ENCODE peak calls at places on chromosomes 2 and 18, in seven cellular contexts. F is progenitor cell of endocrine pancreas, B is stomach, S is A549, M is RWPE1, J is B cell, O is lower lobe of right lung. D is an unnamed sample.

GRCh38 chr2:25700221-25700660 is 26.9 kb upstream of the DTNB start:
- DNase-seq in M (peak), J (no peak), S (peak), F (no peak), B (no peak), O (no peak), D (no peak)

GRCh38 chr18:64993695-64994094 is 757.1 kb upstream of the CDH7 start:
- DNase-seq in M (no peak), B (no peak), O (no peak), F (no peak), J (no peak), S (no peak), D (no peak)

GRCh38 chr2:163778045-163778753 is 42.4 kb upstream of the FIGN start:
- DNase-seq in B (peak), J (no peak), S (peak), O (no peak), M (peak), F (no peak), D (no peak)

GRCh38 chr2:11647834-11648600 is 22.0 kb downstream of the NTSR2 start:
- DNase-seq in F (no peak), J (no peak), S (no peak), M (peak), O (no peak), B (no peak), D (no peak)

GRCh38 chr18:77161954-77162353 is 29.4 kb upstream of the MBP start:
- DNase-seq in J (no peak), O (no peak), S (no peak), F (no peak), M (peak), B (no peak), D (no peak)

GRCh38 chr2:201955702-201956141 is 77.9 kb upstream of the FZD7 start:
- DNase-seq in M (no peak), S (no peak), J (no peak), B (no peak), F (no peak), O (no peak), D (no peak)

GRCh38 chr2:18835787-18836186 is 246.4 kb upstream of the NT5C1B start:
- DNase-seq in S (no peak), J (no peak), M (no peak), O (no peak), B (no peak), F (no peak), D (no peak)

GRCh38 chr2:46981662-46982351 is 66.2 kb upstream of the MCFD2 start:
- DNase-seq in B (peak), M (no peak), F (no peak), J (no peak), O (no peak), S (no peak), D (no peak)

GRCh38 chr2:147355706-147356105 is 489.1 kb upstream of the ACVR2A start:
- DNase-seq in M (no peak), B (no peak), F (no peak), J (no peak), S (no peak), O (no peak), D (no peak)

GRCh38 chr2:74703373-74703772 is 49.3 kb downstream of the SEMA4F start:
- DNase-seq in S (no peak), O (no peak), F (no peak), M (no peak), B (no peak), J (no peak), D (no peak)

GRCh38 chr2:232026941-232027340 is 65.4 kb downstream of the DIS3L2 start:
- DNase-seq in B (no peak), S (no peak), J (no peak), O (no peak), M (no peak), F (no peak), D (no peak)

GRCh38 chr2:107621186-107621835 is 205.4 kb upstream of the RGPD4 start:
- DNase-seq in S (no peak), O (no peak), J (no peak), M (no peak), B (no peak), F (no peak), D (no peak)

GRCh38 chr2:56191617-56192016 is 7.8 kb downstream of the CCDC85A start:
- DNase-seq in J (no peak), S (peak), M (peak), B (no peak), F (no peak), O (no peak), D (no peak)
- TF ChIP-seq CTCF in J (no peak), S (peak), M (peak), B (no peak), F (peak), O (peak), D (no peak)

GRCh38 chr2:118764855-118765254 is 82.6 kb downstream of the EN1 start:
- DNase-seq in O (no peak), F (no peak), J (no peak), B (no peak), S (no peak), M (no peak), D (no peak)

GRCh38 chr2:118761791-118762190 is 85.7 kb downstream of the EN1 start:
- DNase-seq in F (no peak), B (no peak), J (no peak), O (no peak), S (no peak), M (no peak), D (no peak)

DNA sequence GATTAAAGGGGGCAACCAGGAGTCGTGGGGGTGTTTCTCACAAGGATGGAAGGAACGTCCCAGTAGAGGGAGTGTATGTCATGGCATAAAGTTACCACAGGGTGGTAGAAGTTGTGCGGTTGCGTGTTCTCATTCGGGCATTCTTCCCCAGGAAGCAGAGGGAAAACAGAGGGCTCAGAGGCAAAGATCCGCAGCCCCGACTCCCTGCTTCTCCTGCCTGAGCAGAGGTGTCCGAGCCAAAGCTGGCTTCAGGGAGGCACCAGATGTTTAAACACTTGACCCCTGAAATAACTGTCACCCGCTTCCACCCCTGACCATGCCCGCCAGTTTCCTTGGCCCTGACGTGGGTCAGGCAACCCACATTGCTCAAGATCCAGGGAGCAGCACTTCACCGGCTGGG is 83.7 kb downstream of the EN1 start:
- DNase-seq in B (no peak), J (no peak), M (peak), S (peak), F (no peak), O (no peak), D (no peak)
- TF ChIP-seq CTCF in B (no peak), J (no peak), M (no peak), S (no peak), F (peak), O (no peak), D (no peak)

GRCh38 chr2:172674034-172674967 is 61.3 kb upstream of the RAPGEF4 start:
- DNase-seq in F (peak), O (peak), J (peak), B (peak), S (no peak), M (no peak), D (no peak)
- TF ChIP-seq CTCF in F (peak), O (peak), J (no peak), B (peak), S (no peak), M (no peak), D (no peak)

DNA sequence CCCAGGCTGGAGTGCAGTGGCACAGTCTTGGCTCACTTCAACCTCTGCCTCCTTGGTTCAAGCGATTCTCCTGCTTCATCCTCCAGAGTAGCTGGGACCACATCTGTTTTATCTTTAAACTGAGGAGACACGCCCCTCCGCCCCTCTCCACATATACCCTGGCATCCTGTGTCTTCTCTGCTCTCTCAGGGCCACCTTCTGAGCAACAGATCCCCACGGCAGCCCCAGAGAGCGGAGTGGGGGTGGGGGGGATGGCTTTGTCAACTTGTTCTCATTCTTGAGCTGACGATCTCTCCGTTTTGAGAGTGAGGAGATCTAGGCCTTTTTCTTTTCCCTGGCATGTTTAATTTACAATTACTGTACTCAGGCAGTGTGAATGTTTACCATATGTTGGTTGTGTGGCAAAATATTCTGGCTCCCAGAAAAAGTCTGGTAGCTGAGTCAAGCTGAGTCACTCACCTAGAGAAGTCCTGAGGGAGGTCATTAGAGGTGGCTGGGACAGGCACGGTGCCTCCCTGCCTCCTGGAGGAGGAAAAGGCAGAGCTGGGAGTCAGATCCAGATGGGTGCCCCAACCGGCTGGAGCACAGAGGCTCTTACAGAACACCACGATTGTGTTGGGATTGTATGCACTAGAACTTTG is 19.5 kb upstream of the ID2 start:
- DNase-seq in S (peak), O (peak), J (no peak), F (no peak), M (peak), B (no peak), D (no peak)
- TF ChIP-seq CTCF in S (peak), O (no peak), J (no peak), F (no peak), M (no peak), B (no peak), D (no peak)

D was measured in natural killer cell.